ENCODE peak calls at places on chromosomes 16 and 17, in eight cellular contexts. One of them, this sample, is unnamed.

GRCh38 chr16:87344931-87345631 is 27.9 kb upstream of the C16orf95 start:
- DNase-seq in glutamatergic neuron: no peak
- DNase-seq in H9: peak
- DNase-seq in adipocyte: no peak
- DNase-seq in DMS79: no peak
- DNase-seq in NCI-H69: peak
- DNase-seq in HuH-7.5: no peak
- DNase-seq in GF-D8: no peak
- DNase-seq in this sample: no peak

GRCh38 chr17:11023639-11024479 is 186.0 kb upstream of the PIRT start:
- DNase-seq in H9: no peak
- DNase-seq in NCI-H69: no peak
- DNase-seq in GF-D8: no peak
- DNase-seq in adipocyte: no peak
- DNase-seq in glutamatergic neuron: no peak
- DNase-seq in DMS79: no peak
- DNase-seq in HuH-7.5: no peak
- DNase-seq in this sample: no peak

GRCh38 chr16:8885674-8886592 is 3.8 kb downstream of the LITAFD start:
- DNase-seq in HuH-7.5: no peak
- DNase-seq in GF-D8: no peak
- DNase-seq in adipocyte: peak
- DNase-seq in DMS79: peak
- DNase-seq in NCI-H69: peak
- DNase-seq in glutamatergic neuron: peak
- DNase-seq in H9: no peak
- DNase-seq in this sample: peak

GRCh38 chr16:56953006-56953405 is 8.7 kb upstream of the CETP start:
- DNase-seq in HuH-7.5: no peak
- DNase-seq in NCI-H69: no peak
- DNase-seq in DMS79: no peak
- DNase-seq in H9: no peak
- DNase-seq in GF-D8: no peak
- DNase-seq in adipocyte: no peak
- DNase-seq in glutamatergic neuron: no peak
- DNase-seq in this sample: no peak

GRCh38 chr16:4792951-4793513 is 2.1 kb upstream of the SMIM22 start:
- DNase-seq in GF-D8: no peak
- DNase-seq in adipocyte: no peak
- DNase-seq in glutamatergic neuron: no peak
- DNase-seq in NCI-H69: no peak
- DNase-seq in DMS79: no peak
- DNase-seq in H9: no peak
- DNase-seq in HuH-7.5: no peak
- DNase-seq in this sample: no peak

GRCh38 chr16:2816751-2817495 is at the start of gene PRSS21:
- DNase-seq in NCI-H69: peak
- DNase-seq in H9: peak
- DNase-seq in adipocyte: no peak
- DNase-seq in glutamatergic neuron: no peak
- DNase-seq in HuH-7.5: no peak
- DNase-seq in GF-D8: no peak
- DNase-seq in DMS79: no peak
- DNase-seq in this sample: no peak

GRCh38 chr17:75010683-75011406 is 1.6 kb upstream of the MRPL58 start:
- DNase-seq in H9: peak
- DNase-seq in glutamatergic neuron: peak
- DNase-seq in DMS79: no peak
- DNase-seq in GF-D8: peak
- DNase-seq in adipocyte: no peak
- DNase-seq in NCI-H69: peak
- DNase-seq in HuH-7.5: no peak
- DNase-seq in this sample: peak

GRCh38 chr16:11232852-11233726 is 22.9 kb downstream of the SOCS1 start:
- DNase-seq in GF-D8: peak
- DNase-seq in DMS79: no peak
- DNase-seq in H9: peak
- DNase-seq in NCI-H69: no peak
- DNase-seq in adipocyte: no peak
- DNase-seq in HuH-7.5: no peak
- DNase-seq in glutamatergic neuron: no peak
- DNase-seq in this sample: no peak

GRCh38 chr16:81752225-81752875 is 26.7 kb upstream of the PLCG2 start:
- DNase-seq in GF-D8: peak
- DNase-seq in adipocyte: no peak
- DNase-seq in DMS79: no peak
- DNase-seq in H9: no peak
- DNase-seq in HuH-7.5: no peak
- DNase-seq in glutamatergic neuron: no peak
- DNase-seq in NCI-H69: no peak
- DNase-seq in this sample: no peak